ENCODE peak calls at places on chromosomes 3 and 15, in five cellular contexts. F is fibroblast of mammary gland, B is pancreas, I is nephron progenitor cell, P is sigmoid colon. M is an unnamed sample.

GRCh38 chr3:131174752-131175151 is 148.1 kb downstream of the NEK11 start:
- DNase-seq in F (peak; percentile 22), B (no peak), I (no peak), P (no peak), M (no peak)

GRCh38 chr15:58292761-58293175 is 139.0 kb upstream of the LIPC start:
- DNase-seq in F (no peak), B (no peak), I (no peak), P (no peak), M (no peak)

GRCh38 chr15:59199775-59200465 is 6.7 kb upstream of the LDHAL6B start:
- DNase-seq in F (peak; percentile 88), B (no peak), I (no peak), P (no peak), M (no peak)

GRCh38 chr15:68204776-68205557 is at the start of gene CALML4:
- DNase-seq in F (peak; percentile 35), B (peak; percentile 92), I (peak; percentile 56), P (peak; percentile 86), M (no peak)

GRCh38 chr15:24955549-24955929 is 752 bp downstream of the SNRPN start:
- DNase-seq in F (no peak), B (peak; percentile 30), I (peak; percentile 6), P (peak; percentile 65), M (no peak)

GRCh38 chr3:51343918-51344687 is 41.0 kb upstream of the MANF start:
- DNase-seq in F (peak; percentile 85), B (no peak), I (no peak), P (peak; percentile 47), M (no peak)

GRCh38 chr3:134058728-134059601 is 29.2 kb upstream of the SLCO2A1 start:
- DNase-seq in F (no peak), B (no peak), I (no peak), P (no peak), M (no peak)

GRCh38 chr3:107103786-107104185 is 273.5 kb upstream of the CCDC54 start:
- DNase-seq in F (no peak), B (no peak), I (no peak), P (no peak), M (no peak)

GRCh38 chr15:42163947-42164550 is 7.6 kb upstream of the PLA2G4F start:
- DNase-seq in F (no peak), B (no peak), I (no peak), P (no peak), M (no peak)

GRCh38 chr3:49013738-49014660 is 4.4 kb downstream of the DALRD3 start:
- DNase-seq in F (peak; percentile 41), B (no peak), I (peak; percentile 56), P (no peak), M (peak; percentile 77)

GRCh38 chr3:186453531-186453930 is 90.6 kb downstream of the CRYGS start:
- DNase-seq in F (no peak), B (no peak), I (no peak), P (no peak), M (no peak)

GRCh38 chr3:113585720-113586119 is 53.4 kb downstream of the SIDT1 start:
- DNase-seq in F (no peak), B (no peak), I (no peak), P (no peak), M (no peak)

GRCh38 chr3:16741103-16741758 is 136.0 kb upstream of the DAZL start:
- DNase-seq in F (peak; percentile 100), B (no peak), I (no peak), P (peak; percentile 69), M (no peak)

GRCh38 chr3:48504051-48504946 is at the start of gene SHISA5:
- DNase-seq in F (peak; percentile 71), B (peak; percentile 79), I (peak; percentile 81), P (peak; percentile 90), M (peak; percentile 50)

GRCh38 chr15:60407406-60407805 is 9.6 kb upstream of the ANXA2 start:
- DNase-seq in F (peak; percentile 92), B (no peak), I (no peak), P (no peak), M (no peak)

GRCh38 chr15:48644827-48645557 is 517 bp downstream of the FBN1 start:
- DNase-seq in F (peak; percentile 49), B (peak; percentile 19), I (peak; percentile 64), P (peak; percentile 69), M (peak; percentile 32)

GRCh38 chr3:115921711-115922110 is 298.4 kb downstream of the GAP43 start:
- DNase-seq in F (no peak), B (no peak), I (no peak), P (no peak), M (no peak)

GRCh38 chr15:100973351-100974034 is 54.3 kb downstream of the LRRK1 start:
- DNase-seq in F (no peak), B (no peak), I (peak; percentile 68), P (no peak), M (no peak)

GRCh38 chr3:111373239-111373638 is 168.8 kb upstream of the CD96 start:
- DNase-seq in F (no peak), B (no peak), I (no peak), P (no peak), M (no peak)

GRCh38 chr15:66369773-66370651 is 13.5 kb upstream of the TIPIN start:
- DNase-seq in F (no peak), B (no peak), I (no peak), P (no peak), M (no peak)

GRCh38 chr3:189699873-189700272 is 68.7 kb downstream of the TP63 start:
- DNase-seq in F (no peak), B (no peak), I (no peak), P (no peak), M (peak; percentile 11)

GRCh38 chr15:85414037-85414436 is 33.6 kb downstream of the AKAP13 start:
- DNase-seq in F (no peak), B (no peak), I (no peak), P (no peak), M (no peak)

GRCh38 chr15:78654272-78654671 is 13.3 kb upstream of the CHRNB4 start:
- DNase-seq in F (no peak), B (no peak), I (no peak), P (no peak), M (peak; percentile 50)

GRCh38 chr15:38671675-38672141 is 107.1 kb upstream of the RASGRP1 start:
- DNase-seq in F (peak; percentile 58), B (no peak), I (no peak), P (no peak), M (no peak)

GRCh38 chr3:75001330-75001729 is 386.9 kb upstream of the CNTN3 start:
- DNase-seq in F (peak; percentile 17), B (no peak), I (no peak), P (no peak), M (no peak)
- TF ChIP-seq CTCF in F (peak; percentile 40), B (no peak), I (peak; percentile 39), P (no peak), M (peak; percentile 1)

GRCh38 chr3:43009547-43009946 is 30.4 kb downstream of the GASK1A start:
- DNase-seq in F (no peak), B (no peak), I (no peak), P (no peak), M (no peak)
- TF ChIP-seq CTCF in F (no peak), B (no peak), I (no peak), P (no peak), M (peak; percentile 38)

GRCh38 chr15:70509282-70510272 is 253.8 kb downstream of the UACA start:
- DNase-seq in F (no peak), B (no peak), I (no peak), P (no peak), M (no peak)
- TF ChIP-seq CTCF in F (no peak), B (no peak), I (no peak), P (no peak), M (no peak)

DNA sequence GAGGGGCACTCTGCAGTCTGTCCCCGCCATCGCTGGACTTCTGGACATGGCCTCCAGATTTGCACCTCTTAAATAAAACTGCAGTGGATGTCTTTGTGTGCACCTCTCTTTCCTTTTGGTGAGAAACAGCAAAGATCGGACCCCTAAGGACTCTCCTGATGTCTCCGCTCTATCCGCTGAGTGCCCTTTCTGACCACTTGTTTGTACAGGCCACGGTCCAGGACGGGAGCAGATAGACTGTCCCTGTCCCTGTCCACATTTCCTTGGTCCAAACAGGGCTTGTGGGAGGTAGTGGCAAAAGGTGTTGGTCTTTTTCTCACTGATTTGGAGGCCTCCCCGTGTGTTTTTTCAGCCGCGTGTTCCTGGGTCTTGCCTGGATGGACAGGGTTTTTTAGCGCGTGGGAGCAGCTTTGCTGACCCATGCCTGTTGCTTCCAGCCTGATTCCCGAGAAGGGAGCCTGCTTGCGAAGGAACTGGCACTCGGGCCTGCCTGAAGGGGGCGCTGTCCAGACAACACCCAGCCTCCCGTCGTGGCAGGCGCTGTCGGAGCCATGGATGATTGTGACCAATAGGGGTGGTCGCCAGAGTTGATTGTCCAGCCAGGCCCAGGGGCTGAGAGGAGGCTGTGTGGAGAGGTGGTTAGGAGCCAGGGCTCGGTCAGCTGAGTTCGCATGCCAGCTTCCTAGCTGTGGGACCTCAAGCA is 13.2 kb upstream of the STAB1 start:
- DNase-seq in F (peak; percentile 34), B (no peak), I (peak; percentile 49), P (no peak), M (peak; percentile 70)
- TF ChIP-seq CTCF in F (peak; percentile 41), B (no peak), I (peak; percentile 32), P (no peak), M (peak; percentile 85)

DNA sequence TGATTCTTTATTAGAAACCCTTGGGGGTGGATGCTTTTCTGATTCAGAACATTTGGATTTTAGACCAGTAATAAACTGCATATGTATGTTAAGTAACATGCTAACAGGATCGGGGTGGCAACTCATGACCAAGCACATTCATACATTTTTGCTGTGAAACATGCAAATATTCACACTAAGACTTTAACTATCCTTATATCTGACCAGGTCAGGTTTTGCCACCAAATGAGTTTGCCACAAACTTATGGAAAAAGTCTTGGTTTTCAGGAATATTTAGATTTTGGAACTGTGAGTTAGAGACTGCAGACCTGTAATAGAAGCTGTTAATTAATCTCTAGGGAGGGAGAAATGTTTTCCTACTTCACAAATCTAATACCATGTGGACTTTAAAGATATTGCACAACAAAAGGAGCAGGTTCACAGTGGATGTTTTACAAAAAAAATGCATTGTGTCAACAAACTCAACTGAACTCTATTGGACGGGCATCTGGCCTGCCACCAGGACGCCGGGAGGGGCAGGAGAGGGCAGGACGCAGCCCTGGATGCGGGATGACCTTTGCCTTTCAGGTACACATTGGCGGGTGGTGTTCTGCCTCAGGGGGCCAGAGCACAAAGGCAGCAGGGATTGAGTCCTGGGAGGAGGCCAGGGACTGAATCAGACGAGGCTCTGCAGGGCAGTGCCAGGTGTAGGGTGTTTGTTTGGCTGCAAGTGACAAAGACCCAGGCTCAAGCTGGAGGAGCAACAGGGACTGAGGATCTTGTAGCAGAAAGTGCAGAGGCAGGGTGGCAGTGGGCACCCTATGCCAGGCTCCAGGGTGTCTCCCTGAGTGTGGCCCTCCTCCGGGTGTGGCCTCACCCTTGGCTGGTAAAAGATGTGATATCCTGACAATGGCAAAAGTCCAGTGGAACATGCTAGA is 30.1 kb upstream of the KLF13 start:
- DNase-seq in F (no peak), B (peak; percentile 74), I (no peak), P (peak; percentile 68), M (no peak)
- TF ChIP-seq CTCF in F (no peak), B (no peak), I (no peak), P (no peak), M (no peak)

M was measured in WERI-Rb-1.